ENCODE peak calls at places on chromosomes 6 and 20, in four cellular contexts. G is mammary epithelial cell, Z is fibroblast of lung, N is cardiac muscle cell. X is an unnamed sample.

GRCh38 chr20:63884506-63885263 is 10.2 kb upstream of the DNAJC5 start:
- DNase-seq in G (no peak), Z (no peak), N (no peak), X (no peak)

GRCh38 chr6:105164418-105164817 is 15.4 kb downstream of the POPDC3 start:
- DNase-seq in G (peak), Z (peak), N (peak), X (peak)

GRCh38 chr20:48656661-48657211 is 171.1 kb downstream of the PREX1 start:
- DNase-seq in G (no peak), Z (no peak), N (no peak), X (no peak)

GRCh38 chr6:94065707-94066337 is 646.5 kb upstream of the EPHA7 start:
- DNase-seq in G (no peak), Z (no peak), N (no peak), X (no peak)

GRCh38 chr6:96923871-96924493 is 546 bp upstream of the KLHL32 start:
- DNase-seq in G (no peak), Z (no peak), N (peak), X (no peak)

GRCh38 chr6:29627762-29628418 is 5.1 kb downstream of the GABBR1 start:
- DNase-seq in G (no peak), Z (peak), N (peak), X (peak)

GRCh38 chr6:13522639-13523038 is 35.2 kb upstream of the GFOD1 start:
- DNase-seq in G (peak), Z (peak), N (no peak), X (peak)

GRCh38 chr6:30782425-30783014 is 38.2 kb upstream of the IER3 start:
- DNase-seq in G (peak), Z (no peak), N (no peak), X (peak)

GRCh38 chr20:33667245-33668086 is 723 bp downstream of the ACTL10 start:
- DNase-seq in G (peak), Z (peak), N (no peak), X (peak)

GRCh38 chr20:17619351-17620093 is 49.6 kb downstream of the DSTN start:
- DNase-seq in G (no peak), Z (no peak), N (peak), X (no peak)

GRCh38 chr6:32212076-32212760 is 11.6 kb downstream of the NOTCH4 start:
- DNase-seq in G (peak), Z (no peak), N (no peak), X (peak)

GRCh38 chr6:167774881-167775280 is 51.8 kb upstream of the AFDN start:
- DNase-seq in G (no peak), Z (no peak), N (no peak), X (no peak)

GRCh38 chr6:34546551-34547321 is 9.4 kb downstream of the SPDEF start:
- DNase-seq in G (no peak), Z (no peak), N (no peak), X (peak)

GRCh38 chr6:142943746-142944125 is 1.2 kb downstream of the HIVEP2 start:
- DNase-seq in G (peak), Z (peak), N (no peak), X (peak)

GRCh38 chr6:170130201-170130621 is 160.7 kb downstream of the DLL1 start:
- DNase-seq in G (no peak), Z (no peak), N (no peak), X (no peak)

GRCh38 chr6:30350519-30350918 is 5.6 kb downstream of the RPP21 start:
- DNase-seq in G (no peak), Z (no peak), N (no peak), X (no peak)

GRCh38 chr20:60123652-60124051 is 165.4 kb downstream of the CDH26 start:
- DNase-seq in G (peak), Z (no peak), N (no peak), X (peak)

GRCh38 chr20:48758206-48758820 is 69.5 kb downstream of the PREX1 start:
- DNase-seq in G (no peak), Z (no peak), N (no peak), X (no peak)

GRCh38 chr20:43963872-43964791 is 49.5 kb downstream of the TOX2 start:
- DNase-seq in G (no peak), Z (peak), N (no peak), X (no peak)

GRCh38 chr6:28597217-28597835 is 71.6 kb downstream of the GPX5 start:
- DNase-seq in G (peak), Z (peak), N (no peak), X (peak)

GRCh38 chr6:109034439-109035041 is 60.1 kb downstream of the SESN1 start:
- DNase-seq in G (no peak), Z (peak), N (no peak), X (no peak)

GRCh38 chr6:156791261-156791850 is 14.2 kb downstream of the ARID1B start:
- DNase-seq in G (peak), Z (peak), N (peak), X (peak)

GRCh38 chr6:75563032-75563431 is 38.6 kb upstream of the SENP6 start:
- DNase-seq in G (peak), Z (peak), N (peak), X (peak)

GRCh38 chr6:109349419-109349987 is 32.8 kb downstream of the CD164 start:
- DNase-seq in G (peak), Z (peak), N (peak), X (peak)

DNA sequence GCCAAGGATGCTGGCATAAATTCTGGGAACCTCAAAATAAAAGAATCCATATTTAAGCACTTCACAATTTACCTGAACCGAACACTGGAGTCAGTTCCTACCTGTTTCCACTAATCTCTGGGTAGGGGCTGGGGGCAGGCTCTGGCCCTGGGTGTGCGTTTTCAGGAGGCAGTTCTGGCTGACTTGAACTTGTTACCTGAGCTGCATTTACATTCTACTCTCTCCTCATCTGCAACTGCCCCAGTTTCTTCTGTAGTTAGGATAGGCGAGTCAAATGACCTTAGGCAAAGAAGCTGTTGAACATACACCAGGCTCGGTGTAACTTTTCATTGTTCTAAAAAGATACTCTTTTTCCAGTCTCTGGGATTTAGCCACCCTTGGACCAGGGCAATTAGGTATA is 13.2 kb downstream of the CARMIL1 start:
- DNase-seq in G (peak), Z (no peak), N (no peak), X (no peak)
- TF ChIP-seq CTCF in G (no peak), Z (no peak), N (no peak), X (no peak)

DNA sequence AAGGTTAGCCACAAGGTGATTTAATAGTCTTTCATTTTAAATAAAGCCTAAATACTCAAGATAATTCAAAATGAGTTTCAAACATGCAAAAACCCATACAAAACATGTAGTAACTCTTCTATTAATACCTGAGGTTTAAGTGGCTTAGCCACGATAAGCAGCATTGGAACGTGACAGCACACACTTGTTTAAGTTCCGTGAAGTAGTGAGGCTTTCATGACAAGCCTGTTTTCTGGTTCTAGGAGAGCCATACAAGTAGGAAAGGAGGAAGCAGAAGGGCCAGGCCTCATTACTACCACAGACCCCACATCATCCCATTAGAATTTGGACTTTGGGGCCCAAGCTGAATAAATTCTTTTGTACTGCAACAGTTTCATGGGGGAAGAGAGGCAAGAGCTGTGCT is 54.3 kb upstream of the PRND start:
- DNase-seq in G (peak), Z (no peak), N (peak), X (peak)
- H3K4me3 ChIP-seq in G (no peak), Z (no peak), N (no peak), X (no peak)

GRCh38 chr6:150978631-150979030 is 113.1 kb downstream of the MTHFD1L start:
- DNase-seq in G (no peak), Z (no peak), N (no peak), X (no peak)
- TF ChIP-seq CTCF in G (no peak), Z (no peak), N (no peak), X (no peak)

GRCh38 chr6:131061041-131061770 is 1.8 kb downstream of the EPB41L2 start:
- DNase-seq in G (no peak), Z (peak), N (peak), X (no peak)

GRCh38 chr6:131061771-131062160 is 1.3 kb downstream of the EPB41L2 start:
- DNase-seq in G (no peak), Z (no peak), N (no peak), X (no peak)

GRCh38 chr6:131059486-131059885 is 3.6 kb downstream of the EPB41L2 start:
- DNase-seq in G (no peak), Z (peak), N (no peak), X (peak)

GRCh38 chr6:131058236-131058635 is 4.8 kb downstream of the EPB41L2 start:
- DNase-seq in G (no peak), Z (peak), N (no peak), X (no peak)

DNA sequence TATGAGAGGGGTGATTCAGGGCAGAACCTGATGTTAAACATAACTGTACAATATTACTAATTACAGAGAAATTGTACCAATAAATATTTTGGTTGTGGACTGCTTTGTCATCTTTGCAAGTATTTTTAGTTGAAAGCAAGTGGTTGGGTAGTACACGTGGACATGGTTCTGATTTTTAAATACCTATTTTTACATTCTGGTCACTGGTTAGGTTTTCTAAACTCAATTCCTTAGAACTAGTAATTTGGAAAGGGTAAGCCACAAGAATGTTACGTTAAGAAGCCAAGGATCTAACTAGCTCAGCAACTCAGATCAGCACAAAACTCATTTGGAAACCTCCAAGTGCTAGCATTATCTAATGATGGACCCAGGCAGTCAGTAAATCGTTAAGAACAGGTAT is 2.7 kb downstream of the EPB41L2 start:
- DNase-seq in G (no peak), Z (no peak), N (no peak), X (no peak)
- H3K4me3 ChIP-seq in G (peak), Z (peak), N (no peak), X (no peak)

DNA sequence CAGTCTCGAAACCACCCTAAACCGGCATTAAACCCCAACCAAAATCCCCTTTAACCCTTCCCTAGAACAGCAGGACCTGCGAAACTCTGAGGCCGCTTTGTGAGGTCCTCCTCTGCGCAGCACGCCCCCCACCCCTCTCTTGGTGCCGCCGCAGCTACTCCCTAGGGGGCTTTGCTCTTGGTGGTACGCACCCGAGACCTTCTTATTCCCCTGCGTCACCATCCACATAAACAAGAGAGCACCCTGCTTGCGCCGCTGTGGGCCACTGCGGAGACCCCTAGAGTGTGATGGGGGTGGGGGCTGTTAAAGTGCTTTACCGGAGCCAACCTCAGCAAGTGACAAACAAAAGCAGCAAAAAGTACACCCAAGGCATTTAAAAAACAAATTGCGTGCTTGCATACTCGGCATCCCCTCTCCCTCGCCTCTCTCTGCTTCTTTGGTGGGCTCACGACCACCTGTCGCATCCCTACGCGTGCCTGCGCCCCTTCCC is 502 bp upstream of the GNAS start:
- DNase-seq in G (no peak), Z (no peak), N (no peak), X (no peak)
- TF ChIP-seq CTCF in G (no peak), Z (no peak), N (no peak), X (no peak)

GRCh38 chr6:149473080-149474052 is 11.4 kb downstream of the ZC3H12D start:
- DNase-seq in G (peak), Z (no peak), N (no peak), X (peak)
- H3K4me3 ChIP-seq in G (no peak), Z (no peak), N (no peak), X (no peak)

GRCh38 chr6:52527436-52527835 is 49.4 kb downstream of the TRAM2 start:
- DNase-seq in G (no peak), Z (no peak), N (no peak), X (no peak)
- TF ChIP-seq CTCF in G (no peak), Z (no peak), N (no peak), X (no peak)